ENCODE peak calls at places on chromosome 16, in nine cellular contexts. One of them, this sample, is unnamed.

GRCh38 chr16:3268294-3268693 is 11.9 kb upstream of the MEFV start:
- DNase-seq in effector CD8-positive, alpha-beta T cell: no peak
- DNase-seq in KBM-7: no peak
- DNase-seq in posterior cingulate gyrus: no peak
- DNase-seq in EH: no peak
- DNase-seq in activated CD4-positive, CD25-positive, alpha-beta regulatory T cell: no peak
- DNase-seq in AG04449: no peak
- DNase-seq in stimulated activated CD4-positive, alpha-beta T cell treated with anti-CD3 and anti-CD28 coated beads, Interleukin-1b, Interleukin-23, amount 100 ng/mL, for 1 hour: no peak
- DNase-seq in stimulated activated CD8-positive, alpha-beta memory T cell treated with anti-CD3 and anti-CD28 coated beads, Interleukin-7, amount 100 ng/mL, for 4 hours: no peak
- DNase-seq in this sample: no peak

GRCh38 chr16:85057212-85057889 is 29.8 kb downstream of the KIAA0513 start:
- DNase-seq in effector CD8-positive, alpha-beta T cell: no peak
- DNase-seq in KBM-7: no peak
- DNase-seq in posterior cingulate gyrus: no peak
- DNase-seq in EH: no peak
- DNase-seq in activated CD4-positive, CD25-positive, alpha-beta regulatory T cell: no peak
- DNase-seq in AG04449: no peak
- DNase-seq in stimulated activated CD4-positive, alpha-beta T cell treated with anti-CD3 and anti-CD28 coated beads, Interleukin-1b, Interleukin-23, amount 100 ng/mL, for 1 hour: no peak
- DNase-seq in stimulated activated CD8-positive, alpha-beta memory T cell treated with anti-CD3 and anti-CD28 coated beads, Interleukin-7, amount 100 ng/mL, for 4 hours: no peak
- DNase-seq in this sample: no peak

GRCh38 chr16:85715169-85716015 is 26.6 kb upstream of the GINS2 start:
- DNase-seq in effector CD8-positive, alpha-beta T cell: no peak
- DNase-seq in KBM-7: no peak
- DNase-seq in posterior cingulate gyrus: no peak
- DNase-seq in EH: no peak
- DNase-seq in activated CD4-positive, CD25-positive, alpha-beta regulatory T cell: no peak
- DNase-seq in AG04449: no peak
- DNase-seq in stimulated activated CD4-positive, alpha-beta T cell treated with anti-CD3 and anti-CD28 coated beads, Interleukin-1b, Interleukin-23, amount 100 ng/mL, for 1 hour: no peak
- DNase-seq in stimulated activated CD8-positive, alpha-beta memory T cell treated with anti-CD3 and anti-CD28 coated beads, Interleukin-7, amount 100 ng/mL, for 4 hours: no peak
- DNase-seq in this sample: no peak

GRCh38 chr16:71929048-71929447 is 33.7 kb downstream of the IST1 start:
- DNase-seq in effector CD8-positive, alpha-beta T cell: no peak
- DNase-seq in KBM-7: no peak
- DNase-seq in posterior cingulate gyrus: peak
- DNase-seq in EH: peak
- DNase-seq in activated CD4-positive, CD25-positive, alpha-beta regulatory T cell: no peak
- DNase-seq in AG04449: peak
- DNase-seq in stimulated activated CD4-positive, alpha-beta T cell treated with anti-CD3 and anti-CD28 coated beads, Interleukin-1b, Interleukin-23, amount 100 ng/mL, for 1 hour: no peak
- DNase-seq in stimulated activated CD8-positive, alpha-beta memory T cell treated with anti-CD3 and anti-CD28 coated beads, Interleukin-7, amount 100 ng/mL, for 4 hours: no peak
- DNase-seq in this sample: no peak

GRCh38 chr16:84999200-84999599 is 12.1 kb downstream of the ZDHHC7 start:
- DNase-seq in effector CD8-positive, alpha-beta T cell: no peak
- DNase-seq in KBM-7: no peak
- DNase-seq in posterior cingulate gyrus: no peak
- DNase-seq in EH: peak
- DNase-seq in activated CD4-positive, CD25-positive, alpha-beta regulatory T cell: no peak
- DNase-seq in AG04449: no peak
- DNase-seq in stimulated activated CD4-positive, alpha-beta T cell treated with anti-CD3 and anti-CD28 coated beads, Interleukin-1b, Interleukin-23, amount 100 ng/mL, for 1 hour: no peak
- DNase-seq in stimulated activated CD8-positive, alpha-beta memory T cell treated with anti-CD3 and anti-CD28 coated beads, Interleukin-7, amount 100 ng/mL, for 4 hours: no peak
- DNase-seq in this sample: no peak

GRCh38 chr16:11004351-11004750 is 60.0 kb downstream of the CLEC16A start:
- DNase-seq in effector CD8-positive, alpha-beta T cell: no peak
- DNase-seq in KBM-7: no peak
- DNase-seq in posterior cingulate gyrus: no peak
- DNase-seq in EH: peak
- DNase-seq in activated CD4-positive, CD25-positive, alpha-beta regulatory T cell: no peak
- DNase-seq in AG04449: peak
- DNase-seq in stimulated activated CD4-positive, alpha-beta T cell treated with anti-CD3 and anti-CD28 coated beads, Interleukin-1b, Interleukin-23, amount 100 ng/mL, for 1 hour: no peak
- DNase-seq in stimulated activated CD8-positive, alpha-beta memory T cell treated with anti-CD3 and anti-CD28 coated beads, Interleukin-7, amount 100 ng/mL, for 4 hours: no peak
- DNase-seq in this sample: no peak

GRCh38 chr16:88764913-88765349 is 20.1 kb downstream of the PIEZO1 start:
- DNase-seq in effector CD8-positive, alpha-beta T cell: no peak
- DNase-seq in KBM-7: no peak
- DNase-seq in posterior cingulate gyrus: no peak
- DNase-seq in EH: peak
- DNase-seq in activated CD4-positive, CD25-positive, alpha-beta regulatory T cell: no peak
- DNase-seq in AG04449: no peak
- DNase-seq in stimulated activated CD4-positive, alpha-beta T cell treated with anti-CD3 and anti-CD28 coated beads, Interleukin-1b, Interleukin-23, amount 100 ng/mL, for 1 hour: no peak
- DNase-seq in stimulated activated CD8-positive, alpha-beta memory T cell treated with anti-CD3 and anti-CD28 coated beads, Interleukin-7, amount 100 ng/mL, for 4 hours: no peak
- DNase-seq in this sample: no peak

GRCh38 chr16:28019218-28019617 is 44.3 kb downstream of the GSG1L start:
- DNase-seq in effector CD8-positive, alpha-beta T cell: no peak
- DNase-seq in KBM-7: no peak
- DNase-seq in posterior cingulate gyrus: no peak
- DNase-seq in EH: no peak
- DNase-seq in activated CD4-positive, CD25-positive, alpha-beta regulatory T cell: no peak
- DNase-seq in AG04449: no peak
- DNase-seq in stimulated activated CD4-positive, alpha-beta T cell treated with anti-CD3 and anti-CD28 coated beads, Interleukin-1b, Interleukin-23, amount 100 ng/mL, for 1 hour: no peak
- DNase-seq in stimulated activated CD8-positive, alpha-beta memory T cell treated with anti-CD3 and anti-CD28 coated beads, Interleukin-7, amount 100 ng/mL, for 4 hours: no peak
- DNase-seq in this sample: no peak

GRCh38 chr16:53061256-53061655 is 6.5 kb downstream of the CHD9 start:
- DNase-seq in effector CD8-positive, alpha-beta T cell: no peak
- DNase-seq in KBM-7: no peak
- DNase-seq in posterior cingulate gyrus: no peak
- DNase-seq in EH: no peak
- DNase-seq in activated CD4-positive, CD25-positive, alpha-beta regulatory T cell: no peak
- DNase-seq in AG04449: no peak
- DNase-seq in stimulated activated CD4-positive, alpha-beta T cell treated with anti-CD3 and anti-CD28 coated beads, Interleukin-1b, Interleukin-23, amount 100 ng/mL, for 1 hour: no peak
- DNase-seq in stimulated activated CD8-positive, alpha-beta memory T cell treated with anti-CD3 and anti-CD28 coated beads, Interleukin-7, amount 100 ng/mL, for 4 hours: no peak
- DNase-seq in this sample: no peak

GRCh38 chr16:52488837-52489289 is 58.1 kb downstream of the TOX3 start:
- DNase-seq in effector CD8-positive, alpha-beta T cell: no peak
- DNase-seq in KBM-7: no peak
- DNase-seq in posterior cingulate gyrus: no peak
- DNase-seq in EH: no peak
- DNase-seq in activated CD4-positive, CD25-positive, alpha-beta regulatory T cell: no peak
- DNase-seq in AG04449: no peak
- DNase-seq in stimulated activated CD4-positive, alpha-beta T cell treated with anti-CD3 and anti-CD28 coated beads, Interleukin-1b, Interleukin-23, amount 100 ng/mL, for 1 hour: no peak
- DNase-seq in stimulated activated CD8-positive, alpha-beta memory T cell treated with anti-CD3 and anti-CD28 coated beads, Interleukin-7, amount 100 ng/mL, for 4 hours: no peak
- DNase-seq in this sample: no peak

GRCh38 chr16:90018297-90019200 is 707 bp downstream of the DBNDD1 start:
- DNase-seq in effector CD8-positive, alpha-beta T cell: no peak
- DNase-seq in KBM-7: peak
- DNase-seq in posterior cingulate gyrus: no peak
- DNase-seq in EH: no peak
- DNase-seq in activated CD4-positive, CD25-positive, alpha-beta regulatory T cell: no peak
- DNase-seq in AG04449: no peak
- DNase-seq in stimulated activated CD4-positive, alpha-beta T cell treated with anti-CD3 and anti-CD28 coated beads, Interleukin-1b, Interleukin-23, amount 100 ng/mL, for 1 hour: no peak
- DNase-seq in stimulated activated CD8-positive, alpha-beta memory T cell treated with anti-CD3 and anti-CD28 coated beads, Interleukin-7, amount 100 ng/mL, for 4 hours: no peak
- DNase-seq in this sample: no peak

GRCh38 chr16:81522141-81522701 is 77.6 kb downstream of the CMIP start:
- DNase-seq in effector CD8-positive, alpha-beta T cell: no peak
- DNase-seq in KBM-7: no peak
- DNase-seq in posterior cingulate gyrus: peak
- DNase-seq in EH: no peak
- DNase-seq in activated CD4-positive, CD25-positive, alpha-beta regulatory T cell: no peak
- DNase-seq in AG04449: no peak
- DNase-seq in stimulated activated CD4-positive, alpha-beta T cell treated with anti-CD3 and anti-CD28 coated beads, Interleukin-1b, Interleukin-23, amount 100 ng/mL, for 1 hour: no peak
- DNase-seq in stimulated activated CD8-positive, alpha-beta memory T cell treated with anti-CD3 and anti-CD28 coated beads, Interleukin-7, amount 100 ng/mL, for 4 hours: no peak
- DNase-seq in this sample: no peak

GRCh38 chr16:27405546-27406451 is 3.8 kb downstream of the IL21R start:
- DNase-seq in effector CD8-positive, alpha-beta T cell: peak
- DNase-seq in KBM-7: no peak
- DNase-seq in posterior cingulate gyrus: no peak
- DNase-seq in EH: no peak
- DNase-seq in activated CD4-positive, CD25-positive, alpha-beta regulatory T cell: peak
- DNase-seq in AG04449: no peak
- DNase-seq in stimulated activated CD4-positive, alpha-beta T cell treated with anti-CD3 and anti-CD28 coated beads, Interleukin-1b, Interleukin-23, amount 100 ng/mL, for 1 hour: peak
- DNase-seq in stimulated activated CD8-positive, alpha-beta memory T cell treated with anti-CD3 and anti-CD28 coated beads, Interleukin-7, amount 100 ng/mL, for 4 hours: no peak
- DNase-seq in this sample: no peak

GRCh38 chr16:30902070-30902972 is 5.9 kb downstream of the CTF1 start:
- DNase-seq in effector CD8-positive, alpha-beta T cell: no peak
- DNase-seq in KBM-7: peak
- DNase-seq in posterior cingulate gyrus: peak
- DNase-seq in EH: peak
- DNase-seq in activated CD4-positive, CD25-positive, alpha-beta regulatory T cell: no peak
- DNase-seq in AG04449: no peak
- DNase-seq in stimulated activated CD4-positive, alpha-beta T cell treated with anti-CD3 and anti-CD28 coated beads, Interleukin-1b, Interleukin-23, amount 100 ng/mL, for 1 hour: no peak
- DNase-seq in stimulated activated CD8-positive, alpha-beta memory T cell treated with anti-CD3 and anti-CD28 coated beads, Interleukin-7, amount 100 ng/mL, for 4 hours: no peak
- DNase-seq in this sample: no peak

This sample was measured in esophagus squamous epithelium.